ENCODE peak calls at places on chromosomes 13 and 19, in seven cellular contexts. One of them, this sample, is unnamed.

GRCh38 chr19:18506101-18506534 is 15.8 kb downstream of the ELL start:
- DNase-seq in fibroblast of lung: no peak
- DNase-seq in A549: no peak
- DNase-seq in GM23248: no peak
- DNase-seq in keratinocyte: no peak
- DNase-seq in neural progenitor cell: no peak
- DNase-seq in neuronal stem cell: no peak
- DNase-seq in this sample: no peak

GRCh38 chr19:40601061-40601973 is at the start of gene LTBP4:
- DNase-seq in fibroblast of lung: peak; percentile 42
- DNase-seq in A549: no peak
- DNase-seq in GM23248: peak; percentile 75
- DNase-seq in keratinocyte: no peak
- DNase-seq in neural progenitor cell: peak; percentile 72
- DNase-seq in neuronal stem cell: no peak
- DNase-seq in this sample: no peak

GRCh38 chr13:110425444-110425780 is 118.3 kb downstream of the COL4A2 start:
- DNase-seq in fibroblast of lung: peak; percentile 40
- DNase-seq in A549: no peak
- DNase-seq in GM23248: no peak
- DNase-seq in keratinocyte: no peak
- DNase-seq in neural progenitor cell: no peak
- DNase-seq in neuronal stem cell: no peak
- DNase-seq in this sample: no peak

GRCh38 chr13:95033890-95034289 is 267.4 kb downstream of the ABCC4 start:
- DNase-seq in fibroblast of lung: no peak
- DNase-seq in A549: no peak
- DNase-seq in GM23248: no peak
- DNase-seq in keratinocyte: no peak
- DNase-seq in neural progenitor cell: no peak
- DNase-seq in neuronal stem cell: no peak
- DNase-seq in this sample: no peak

GRCh38 chr13:60627071-60627686 is 230.2 kb downstream of the TDRD3 start:
- DNase-seq in fibroblast of lung: peak; percentile 25
- DNase-seq in A549: peak; percentile 24
- DNase-seq in GM23248: peak; percentile 50
- DNase-seq in keratinocyte: no peak
- DNase-seq in neural progenitor cell: peak; percentile 90
- DNase-seq in neuronal stem cell: peak; percentile 52
- DNase-seq in this sample: no peak

GRCh38 chr19:19627716-19628498 is at the start of gene LPAR2:
- DNase-seq in fibroblast of lung: peak; percentile 10
- DNase-seq in A549: no peak
- DNase-seq in GM23248: peak; percentile 36
- DNase-seq in keratinocyte: peak; percentile 40
- DNase-seq in neural progenitor cell: peak; percentile 86
- DNase-seq in neuronal stem cell: peak; percentile 46
- DNase-seq in this sample: peak; percentile 53

GRCh38 chr13:49840266-49840665 is 47.8 kb upstream of the KPNA3 start:
- DNase-seq in fibroblast of lung: no peak
- DNase-seq in A549: no peak
- DNase-seq in GM23248: peak; percentile 31
- DNase-seq in keratinocyte: no peak
- DNase-seq in neural progenitor cell: no peak
- DNase-seq in neuronal stem cell: no peak
- DNase-seq in this sample: no peak

GRCh38 chr19:17522988-17523872 is 11.8 kb downstream of the PGLS start:
- DNase-seq in fibroblast of lung: no peak
- DNase-seq in A549: no peak
- DNase-seq in GM23248: no peak
- DNase-seq in keratinocyte: no peak
- DNase-seq in neural progenitor cell: no peak
- DNase-seq in neuronal stem cell: no peak
- DNase-seq in this sample: no peak

GRCh38 chr13:20610006-20610405 is 43.0 kb downstream of the IFT88 start:
- DNase-seq in fibroblast of lung: no peak
- DNase-seq in A549: no peak
- DNase-seq in GM23248: no peak
- DNase-seq in keratinocyte: no peak
- DNase-seq in neural progenitor cell: no peak
- DNase-seq in neuronal stem cell: no peak
- DNase-seq in this sample: no peak

GRCh38 chr19:5397804-5398692 is 57.2 kb upstream of the ZNRF4 start:
- DNase-seq in fibroblast of lung: no peak
- DNase-seq in A549: peak; percentile 52
- DNase-seq in GM23248: peak; percentile 55
- DNase-seq in keratinocyte: no peak
- DNase-seq in neural progenitor cell: peak; percentile 96
- DNase-seq in neuronal stem cell: peak; percentile 81
- DNase-seq in this sample: no peak

GRCh38 chr13:19069684-19070397 is 111.8 kb downstream of the TUBA3C start:
- DNase-seq in fibroblast of lung: no peak
- DNase-seq in A549: no peak
- DNase-seq in GM23248: no peak
- DNase-seq in keratinocyte: no peak
- DNase-seq in neural progenitor cell: no peak
- DNase-seq in neuronal stem cell: no peak
- DNase-seq in this sample: no peak

GRCh38 chr19:46886546-46887239 is 25.9 kb downstream of the ARHGAP35 start:
- DNase-seq in fibroblast of lung: peak; percentile 73
- DNase-seq in A549: no peak
- DNase-seq in GM23248: peak; percentile 36
- DNase-seq in keratinocyte: no peak
- DNase-seq in neural progenitor cell: no peak
- DNase-seq in neuronal stem cell: no peak
- DNase-seq in this sample: no peak

GRCh38 chr19:16541526-16542044 is 652 bp downstream of the CHERP start:
- DNase-seq in fibroblast of lung: no peak
- DNase-seq in A549: no peak
- DNase-seq in GM23248: peak; percentile 58
- DNase-seq in keratinocyte: no peak
- DNase-seq in neural progenitor cell: peak; percentile 51
- DNase-seq in neuronal stem cell: no peak
- DNase-seq in this sample: peak; percentile 25

GRCh38 chr19:3178973-3179738 is 587 bp downstream of the S1PR4 start:
- DNase-seq in fibroblast of lung: no peak
- DNase-seq in A549: no peak
- DNase-seq in GM23248: no peak
- DNase-seq in keratinocyte: no peak
- DNase-seq in neural progenitor cell: no peak
- DNase-seq in neuronal stem cell: no peak
- DNase-seq in this sample: no peak

GRCh38 chr19:35249848-35250711 is 1.3 kb downstream of the LSR start:
- DNase-seq in fibroblast of lung: no peak
- DNase-seq in A549: no peak
- DNase-seq in GM23248: no peak
- DNase-seq in keratinocyte: no peak
- DNase-seq in neural progenitor cell: no peak
- DNase-seq in neuronal stem cell: no peak
- DNase-seq in this sample: no peak

GRCh38 chr19:48833977-48834376 is 2.3 kb downstream of the HSD17B14 start:
- DNase-seq in fibroblast of lung: no peak
- DNase-seq in A549: no peak
- DNase-seq in GM23248: no peak
- DNase-seq in keratinocyte: no peak
- DNase-seq in neural progenitor cell: no peak
- DNase-seq in neuronal stem cell: no peak
- DNase-seq in this sample: no peak

DNA sequence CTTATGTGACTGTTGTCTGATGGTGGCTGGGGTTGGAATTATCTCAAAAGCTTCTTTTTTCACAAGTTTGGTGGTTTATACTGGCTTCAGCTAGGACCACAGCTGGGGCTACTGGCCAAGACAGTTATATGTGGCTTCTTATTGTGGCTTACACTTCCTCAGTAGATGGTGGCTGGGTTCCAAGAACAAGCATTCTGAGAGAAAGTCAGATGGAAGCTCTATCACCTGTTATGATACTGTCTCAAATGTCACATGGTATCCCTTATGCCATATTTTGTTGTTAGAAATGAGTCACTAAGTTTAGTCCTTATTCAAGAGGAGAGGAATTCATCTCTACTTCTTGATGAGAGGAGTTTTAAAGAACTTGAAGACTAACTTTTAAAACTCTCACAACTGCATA is 41.6 kb downstream of the NDFIP2 start:
- DNase-seq in fibroblast of lung: peak; percentile 95
- DNase-seq in A549: no peak
- DNase-seq in GM23248: peak; percentile 26
- DNase-seq in keratinocyte: no peak
- DNase-seq in neural progenitor cell: no peak
- DNase-seq in neuronal stem cell: no peak
- DNase-seq in this sample: peak; percentile 55
- H3K4me2 ChIP-seq in fibroblast of lung: no peak overlapping the region
- H3K4me2 ChIP-seq in A549: no peak overlapping the region
- H3K4me2 ChIP-seq in GM23248: no peak overlapping the region
- H3K4me2 ChIP-seq in keratinocyte: no peak overlapping the region
- H3K4me2 ChIP-seq in neural progenitor cell: no peak overlapping the region
- H3K4me2 ChIP-seq in neuronal stem cell: no peak overlapping the region
- H3K4me2 ChIP-seq in this sample: no peak overlapping the region

DNA sequence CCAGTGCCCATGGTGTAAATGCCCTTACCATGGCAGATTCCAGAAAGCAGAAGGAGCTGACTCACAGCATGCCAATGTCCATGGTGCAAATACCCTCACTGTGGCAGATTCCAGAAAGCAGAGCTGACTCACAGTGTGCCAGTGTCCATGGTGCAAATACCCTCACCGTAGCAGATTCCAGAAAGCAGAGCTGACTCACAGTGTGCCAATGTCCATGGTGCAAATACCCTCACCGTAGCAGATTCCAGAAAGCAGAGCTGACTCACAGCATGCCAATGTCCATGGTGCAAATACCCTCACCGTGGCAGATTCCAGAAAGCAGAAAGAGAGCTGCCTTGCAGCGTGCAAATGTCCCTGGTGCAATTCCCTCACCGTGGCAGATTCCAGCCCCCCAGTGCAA is 163.8 kb upstream of the SOX1 start:
- DNase-seq in fibroblast of lung: no peak
- DNase-seq in A549: peak; percentile 6
- DNase-seq in GM23248: no peak
- DNase-seq in keratinocyte: no peak
- DNase-seq in neural progenitor cell: no peak
- DNase-seq in neuronal stem cell: no peak
- DNase-seq in this sample: no peak
- H3K4me2 ChIP-seq in fibroblast of lung: no peak overlapping the region
- H3K4me2 ChIP-seq in A549: no peak overlapping the region
- H3K4me2 ChIP-seq in GM23248: no peak overlapping the region
- H3K4me2 ChIP-seq in keratinocyte: no peak overlapping the region
- H3K4me2 ChIP-seq in neural progenitor cell: no peak overlapping the region
- H3K4me2 ChIP-seq in neuronal stem cell: no peak overlapping the region
- H3K4me2 ChIP-seq in this sample: no peak overlapping the region

GRCh38 chr19:43934985-43935708 is at the start of gene ZNF45:
- DNase-seq in fibroblast of lung: peak; percentile 89
- DNase-seq in A549: peak; percentile 93
- DNase-seq in GM23248: peak; percentile 97
- DNase-seq in keratinocyte: peak; percentile 15
- DNase-seq in neural progenitor cell: peak; percentile 94
- DNase-seq in neuronal stem cell: peak; percentile 82
- DNase-seq in this sample: peak; percentile 85

GRCh38 chr19:43939557-43940260 is 4.6 kb upstream of the ZNF45 start:
- DNase-seq in fibroblast of lung: no peak
- DNase-seq in A549: no peak
- DNase-seq in GM23248: no peak
- DNase-seq in keratinocyte: no peak
- DNase-seq in neural progenitor cell: no peak
- DNase-seq in neuronal stem cell: no peak
- DNase-seq in this sample: no peak

GRCh38 chr19:43936219-43936618 is 1.1 kb upstream of the ZNF45 start:
- DNase-seq in fibroblast of lung: no peak
- DNase-seq in A549: no peak
- DNase-seq in GM23248: no peak
- DNase-seq in keratinocyte: no peak
- DNase-seq in neural progenitor cell: no peak
- DNase-seq in neuronal stem cell: no peak
- DNase-seq in this sample: peak; percentile 11

GRCh38 chr19:43941209-43941608 is 6.1 kb upstream of the ZNF45 start:
- DNase-seq in fibroblast of lung: no peak
- DNase-seq in A549: no peak
- DNase-seq in GM23248: no peak
- DNase-seq in keratinocyte: no peak
- DNase-seq in neural progenitor cell: no peak
- DNase-seq in neuronal stem cell: no peak
- DNase-seq in this sample: no peak

DNA sequence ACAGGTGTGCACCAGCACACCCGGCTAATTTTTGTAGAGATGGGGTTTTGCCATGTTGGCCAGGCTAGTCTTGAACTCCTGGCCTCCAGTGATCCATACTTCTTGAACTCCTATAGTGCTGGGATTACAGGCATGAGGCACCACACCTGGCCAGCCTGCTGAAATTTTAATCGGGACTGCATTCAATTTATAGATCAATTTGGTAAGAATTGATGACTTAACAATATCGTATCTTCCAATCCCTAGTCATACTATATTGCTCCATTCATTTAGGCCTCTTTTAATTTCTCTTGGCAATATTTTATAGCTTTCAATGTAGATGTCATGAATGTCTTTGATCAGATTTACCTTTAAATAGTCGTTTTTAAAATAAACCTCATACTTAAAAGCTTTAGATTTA is 5.6 kb upstream of the ZNF45 start:
- DNase-seq in fibroblast of lung: no peak
- DNase-seq in A549: no peak
- DNase-seq in GM23248: no peak
- DNase-seq in keratinocyte: no peak
- DNase-seq in neural progenitor cell: no peak
- DNase-seq in neuronal stem cell: no peak
- DNase-seq in this sample: no peak
- H3K4me2 ChIP-seq in fibroblast of lung: no peak overlapping the region
- H3K4me2 ChIP-seq in A549: no peak overlapping the region
- H3K4me2 ChIP-seq in GM23248: no peak overlapping the region
- H3K4me2 ChIP-seq in keratinocyte: no peak overlapping the region
- H3K4me2 ChIP-seq in neural progenitor cell: no peak overlapping the region
- H3K4me2 ChIP-seq in neuronal stem cell: no peak overlapping the region
- H3K4me2 ChIP-seq in this sample: no peak overlapping the region

DNA sequence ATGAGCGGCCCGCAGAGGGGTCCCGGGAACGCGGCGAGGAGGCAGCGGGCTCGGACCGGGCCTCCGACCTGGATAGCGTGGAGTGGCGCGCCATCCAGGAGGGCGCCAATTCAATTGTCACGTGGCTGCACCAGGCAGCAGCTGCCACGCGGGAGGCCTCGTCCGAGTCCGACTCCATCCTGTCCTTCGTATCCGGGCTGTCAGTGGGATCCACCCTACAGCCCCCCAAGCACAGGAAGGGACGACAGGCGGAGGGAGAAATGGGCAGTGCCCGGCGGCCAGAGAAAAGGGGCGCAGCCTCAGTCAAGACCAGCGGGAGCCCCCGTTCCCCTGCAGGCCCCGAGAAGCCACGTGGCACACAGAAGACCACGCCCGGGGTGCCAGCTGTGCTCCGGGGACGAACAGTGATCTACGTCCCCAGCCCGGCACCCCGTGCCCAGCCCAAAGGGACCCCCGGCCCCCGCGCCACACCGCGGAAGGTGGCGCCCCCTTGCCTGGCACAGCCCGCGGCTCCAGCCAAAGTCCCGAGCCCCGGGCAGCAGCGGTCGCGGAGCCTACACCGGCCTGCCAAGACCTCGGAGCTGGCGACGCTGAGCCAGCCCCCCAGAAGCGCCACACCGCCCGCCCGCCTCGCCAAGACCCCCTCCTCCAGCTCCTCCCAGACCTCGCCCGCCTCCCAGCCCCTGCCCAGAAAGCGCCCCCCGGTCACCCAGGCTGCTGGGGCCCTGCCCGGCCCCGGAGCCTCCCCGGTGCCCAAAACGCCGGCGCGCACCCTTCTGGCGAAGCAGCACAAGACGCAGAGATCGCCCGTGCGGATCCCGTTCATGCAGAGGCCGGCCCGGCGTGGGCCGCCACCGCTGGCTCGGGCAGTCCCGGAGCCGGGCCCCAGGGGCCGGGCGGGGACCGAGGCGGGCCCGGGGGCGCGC is 10.5 kb downstream of the C19orf25 start:
- DNase-seq in fibroblast of lung: no peak
- DNase-seq in A549: peak; percentile 60
- DNase-seq in GM23248: peak; percentile 83
- DNase-seq in keratinocyte: no peak
- DNase-seq in neural progenitor cell: peak; percentile 76
- DNase-seq in neuronal stem cell: no peak
- DNase-seq in this sample: peak; percentile 50
- H3K4me2 ChIP-seq in fibroblast of lung: no peak overlapping the region
- H3K4me2 ChIP-seq in A549: peak overlapping the region; percentile 83
- H3K4me2 ChIP-seq in GM23248: peak overlapping the region; percentile 31
- H3K4me2 ChIP-seq in keratinocyte: peak overlapping the region; percentile 60
- H3K4me2 ChIP-seq in neural progenitor cell: peak overlapping the region; percentile 72
- H3K4me2 ChIP-seq in neuronal stem cell: peak overlapping the region; percentile 66
- H3K4me2 ChIP-seq in this sample: peak overlapping the region; percentile 76

This sample was measured in mammary epithelial cell.